ENCODE peak calls at places on chromosomes 16 and 17, in eight cellular contexts. Z is K562, E is A549, Y is spleen, R is IMR-90, H is ascending aorta, U is left ventricle myocardium inferior, B is fibroblast of lung. P is an unnamed sample. For H3K4me1, the result is how much of the 10 kb centered on the place peaks cover.

GRCh38 chr16:72112906-72113615 is 19.4 kb downstream of the DHX38 start:
- DNase-seq in Z (no peak), E (no peak), Y (peak), R (no peak), H (no peak), U (no peak), B (no peak), P (peak)

GRCh38 chr17:73288534-73289302 is 23.1 kb downstream of the CDC42EP4 start:
- DNase-seq in Z (peak), E (peak), Y (no peak), R (no peak), H (no peak), U (peak), B (no peak), P (peak)

GRCh38 chr17:14332331-14332730 is 31.4 kb downstream of the HS3ST3B1 start:
- DNase-seq in Z (no peak), E (no peak), Y (no peak), R (no peak), H (no peak), U (no peak), B (no peak), P (no peak)

GRCh38 chr16:74480150-74481029 is 59.1 kb upstream of the CLEC18B start:
- DNase-seq in Z (peak), E (peak), Y (no peak), R (no peak), H (no peak), U (peak), B (peak), P (peak)

GRCh38 chr16:27839419-27839818 is 224.1 kb downstream of the GSG1L start:
- DNase-seq in Z (peak), E (no peak), Y (peak), R (peak), H (no peak), U (no peak), B (no peak), P (no peak)

GRCh38 chr17:49898547-49899490 is 51.0 kb upstream of the TAC4 start:
- DNase-seq in Z (peak), E (peak), Y (no peak), R (no peak), H (no peak), U (no peak), B (no peak), P (no peak)

GRCh38 chr17:73703917-73704316 is 59.7 kb upstream of the SDK2 start:
- DNase-seq in Z (no peak), E (no peak), Y (no peak), R (no peak), H (no peak), U (no peak), B (no peak), P (no peak)

GRCh38 chr17:8611671-8612298 is 18.7 kb downstream of the MYH10 start:
- DNase-seq in Z (peak), E (no peak), Y (no peak), R (peak), H (no peak), U (no peak), B (peak), P (no peak)

GRCh38 chr17:14276535-14277250 is 24.2 kb upstream of the HS3ST3B1 start:
- DNase-seq in Z (no peak), E (no peak), Y (no peak), R (no peak), H (no peak), U (no peak), B (no peak), P (no peak)

GRCh38 chr16:4371481-4372314 is at the start of gene VASN:
- DNase-seq in Z (peak), E (peak), Y (peak), R (peak), H (no peak), U (peak), B (peak), P (peak)
- H3K27ac ChIP-seq in Z (peak), E (peak), Y (peak), R (peak), H (peak), U (peak), B (peak), P (peak)

DNA sequence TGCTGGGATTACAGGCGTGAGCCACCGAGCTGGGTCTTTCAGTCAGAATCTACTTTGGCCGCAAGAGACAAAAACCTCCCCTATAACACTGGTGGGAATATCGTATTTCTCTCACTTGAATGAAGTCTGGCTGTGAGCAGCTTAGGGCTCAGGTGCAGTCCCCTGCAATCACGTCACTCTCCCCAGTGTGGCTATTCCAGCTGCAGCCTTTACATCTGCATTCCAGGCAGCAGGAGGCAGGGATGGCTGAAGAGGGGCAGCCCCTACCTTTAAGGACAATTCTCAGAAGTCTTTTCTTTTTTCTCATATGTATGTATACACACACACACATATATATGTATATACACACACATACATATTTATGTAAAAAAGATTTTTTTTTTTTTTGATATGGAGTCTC is 3.0 kb downstream of the DEF8 start:
- DNase-seq in Z (no peak), E (no peak), Y (no peak), R (no peak), H (no peak), U (no peak), B (no peak), P (no peak)
- H3K4me1 ChIP-seq in Z (under half), E (under half), Y (under half), R (under half), H (under half), U (under half), B (under half), P (under half)

GRCh38 chr17:38870259-38871165 is 654 bp downstream of the LASP1 start:
- DNase-seq in Z (peak), E (peak), Y (peak), R (peak), H (no peak), U (peak), B (peak), P (peak)
- TF ChIP-seq CTCF in Z (no peak), E (no peak), Y (no peak), R (no peak), H (no peak), U (no peak), B (no peak), P (no peak)

DNA sequence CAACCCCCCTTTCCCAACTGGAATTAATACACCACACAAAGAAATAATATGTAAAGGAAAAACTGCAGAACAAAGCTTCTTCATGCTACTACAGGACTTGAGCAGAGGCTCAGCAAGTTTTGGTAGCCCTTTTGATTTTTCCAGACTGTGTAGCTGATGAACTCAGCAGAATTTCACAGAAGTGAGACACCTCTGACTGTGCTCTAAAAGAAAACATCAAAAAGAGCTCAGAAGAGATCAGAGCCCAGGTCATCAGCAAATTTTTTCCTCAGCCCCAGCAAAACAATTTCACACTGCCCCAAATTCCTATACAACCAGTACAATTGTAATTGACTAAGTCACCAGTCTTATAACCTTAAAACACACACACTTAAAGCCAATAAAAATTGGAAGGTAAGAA is 38.0 kb downstream of the TTC19 start:
- DNase-seq in Z (peak), E (no peak), Y (no peak), R (peak), H (no peak), U (no peak), B (no peak), P (no peak)
- H3K27ac ChIP-seq in Z (peak), E (peak), Y (no peak), R (no peak), H (no peak), U (no peak), B (no peak), P (no peak)

DNA sequence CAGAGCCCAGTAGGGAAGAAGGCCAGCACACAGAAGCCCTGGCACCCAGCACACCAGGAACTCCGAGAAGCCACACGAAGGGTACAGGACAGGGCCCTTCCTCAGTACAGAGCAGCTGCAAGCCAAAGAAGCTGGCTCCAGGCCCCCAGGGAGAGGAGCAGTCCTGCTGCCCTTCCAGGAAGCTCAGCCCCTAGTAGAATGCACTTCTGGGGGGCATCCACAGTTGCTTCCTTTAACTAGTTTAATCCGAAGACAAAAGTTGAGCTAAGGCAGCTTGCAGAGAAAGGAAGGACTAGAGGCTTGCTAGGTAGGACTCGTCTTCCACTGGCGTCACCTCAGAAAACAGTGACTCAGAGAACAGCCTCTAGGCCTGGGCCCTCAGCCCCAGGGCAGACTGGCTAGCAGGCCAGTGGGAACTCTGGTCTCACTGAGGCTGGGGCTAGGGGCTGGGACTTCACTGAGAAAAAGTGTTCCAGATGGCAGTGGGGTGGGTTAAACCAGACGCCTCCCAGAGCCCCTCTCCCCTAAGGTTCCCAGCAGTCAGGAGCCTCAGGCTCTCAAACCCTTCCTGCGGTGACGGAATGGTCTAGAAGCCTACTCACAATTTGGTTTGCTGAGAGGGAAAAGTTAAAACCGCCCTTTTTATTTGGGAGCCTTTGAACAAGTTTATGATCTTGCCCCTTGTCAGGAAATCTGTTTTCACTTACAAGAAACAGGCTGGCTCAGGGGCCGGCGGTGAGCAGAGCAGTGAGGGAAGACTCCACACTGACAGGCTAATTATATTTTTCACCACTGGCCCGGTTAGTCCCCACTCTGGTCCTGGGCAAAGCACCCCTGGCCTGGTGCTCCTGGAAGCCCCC is 41.4 kb downstream of the ACTG1 start:
- DNase-seq in Z (no peak), E (no peak), Y (no peak), R (peak), H (no peak), U (no peak), B (no peak), P (no peak)
- H3K4me1 ChIP-seq in Z (half or more), E (under half), Y (under half), R (under half), H (under half), U (under half), B (under half), P (under half)

DNA sequence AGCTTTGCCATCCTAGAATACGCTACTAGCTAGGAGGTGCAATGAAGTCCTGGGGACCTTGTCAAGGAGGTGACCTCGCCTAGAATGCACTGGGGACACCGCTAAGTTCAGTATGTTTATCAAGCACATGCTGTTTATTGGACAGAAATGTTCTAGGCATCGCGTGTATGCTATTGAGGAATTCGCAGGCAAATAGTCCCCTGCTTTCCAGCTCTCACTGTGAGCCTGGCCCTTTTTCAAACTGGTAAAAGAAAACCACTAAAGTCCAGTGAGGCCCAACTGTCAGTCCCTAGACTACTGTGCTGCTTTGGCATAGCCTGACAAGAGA is 1.2 kb upstream of the FAM222B start:
- DNase-seq in Z (no peak), E (no peak), Y (no peak), R (no peak), H (no peak), U (no peak), B (no peak), P (no peak)
- TF ChIP-seq CTCF in Z (no peak), E (no peak), Y (no peak), R (no peak), H (no peak), U (no peak), B (no peak), P (no peak)

DNA sequence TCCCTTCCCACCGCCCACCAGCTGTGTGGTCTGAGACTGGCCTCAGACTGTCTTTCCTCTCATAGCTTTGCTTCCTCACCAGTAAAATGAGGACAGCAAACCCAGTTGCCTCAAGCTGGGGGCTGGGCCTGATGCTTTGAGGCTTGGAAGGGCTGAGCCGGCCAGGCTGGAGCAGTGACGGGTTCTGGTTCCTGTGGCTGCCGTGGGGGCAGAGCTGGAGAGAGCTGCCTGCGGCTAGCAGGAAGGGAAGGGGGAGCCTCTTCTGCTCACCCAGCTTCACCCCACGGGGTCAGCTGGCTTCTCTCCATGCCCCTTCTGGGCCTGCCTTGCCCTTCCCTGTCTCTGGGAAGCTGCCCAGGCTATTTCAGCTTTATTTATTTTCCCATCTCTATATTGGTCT is 23.8 kb downstream of the LASP1 start:
- DNase-seq in Z (peak), E (no peak), Y (peak), R (no peak), H (no peak), U (peak), B (no peak), P (no peak)
- H3K27ac ChIP-seq in Z (peak), E (peak), Y (peak), R (no peak), H (peak), U (peak), B (no peak), P (no peak)